ENCODE peak calls at places on chromosomes 6 and 20, in five cellular contexts. L is CD4-positive, alpha-beta memory T cell; C is fibroblast of pulmonary artery; Q is GM23248; X is ovary. P is an unnamed sample.
A peak's percentile ranks its signal among the peaks of the same experiment; 100 is the strongest.

GRCh38 chr20:19735446-19735845 is 22.6 kb upstream of the RIN2 start:
- DNase-seq in L (no peak), C (peak; percentile 92), Q (peak; percentile 97), X (peak; percentile 72), P (no peak)

GRCh38 chr6:153207617-153208016 is 76.5 kb upstream of the RGS17 start:
- DNase-seq in L (no peak), C (no peak), Q (no peak), X (no peak), P (no peak)

GRCh38 chr6:121549741-121550140 is 114.3 kb downstream of the GJA1 start:
- DNase-seq in L (no peak), C (peak; percentile 65), Q (peak; percentile 94), X (no peak), P (no peak)

GRCh38 chr20:63121246-63121645 is 94.7 kb downstream of the YTHDF1 start:
- DNase-seq in L (no peak), C (no peak), Q (no peak), X (no peak), P (no peak)

GRCh38 chr6:107620736-107621135 is 130.8 kb downstream of the SOBP start:
- DNase-seq in L (no peak), C (peak; percentile 28), Q (no peak), X (no peak), P (no peak)

GRCh38 chr6:39865011-39865888 is 69.0 kb downstream of the MOCS1 start:
- DNase-seq in L (peak; percentile 11), C (peak; percentile 75), Q (peak; percentile 68), X (peak; percentile 81), P (peak; percentile 63)

GRCh38 chr6:164478426-164478825 is 831.0 kb downstream of the C6orf118 start:
- DNase-seq in L (no peak), C (no peak), Q (no peak), X (no peak), P (no peak)

GRCh38 chr6:26048590-26048989 is 38.6 kb upstream of the HFE start:
- DNase-seq in L (no peak), C (no peak), Q (no peak), X (no peak), P (no peak)

GRCh38 chr6:27303613-27304272 is 8.3 kb downstream of the POM121L2 start:
- DNase-seq in L (no peak), C (no peak), Q (no peak), X (no peak), P (no peak)

GRCh38 chr20:53844259-53844658 is 226.1 kb downstream of the BCAS1 start:
- DNase-seq in L (no peak), C (no peak), Q (no peak), X (no peak), P (no peak)

GRCh38 chr6:111276736-111277135 is 189.4 kb downstream of the SLC16A10 start:
- DNase-seq in L (no peak), C (no peak), Q (no peak), X (no peak), P (no peak)

GRCh38 chr6:68701159-68701558 is 66.1 kb downstream of the ADGRB3 start:
- DNase-seq in L (no peak), C (no peak), Q (no peak), X (no peak), P (no peak)

GRCh38 chr20:5608104-5608447 is 142.1 kb upstream of the SHLD1 start:
- DNase-seq in L (no peak), C (no peak), Q (no peak), X (no peak), P (no peak)

GRCh38 chr6:25506020-25506419 is 146.0 kb upstream of the SCGN start:
- DNase-seq in L (no peak), C (no peak), Q (no peak), X (no peak), P (no peak)

DNA sequence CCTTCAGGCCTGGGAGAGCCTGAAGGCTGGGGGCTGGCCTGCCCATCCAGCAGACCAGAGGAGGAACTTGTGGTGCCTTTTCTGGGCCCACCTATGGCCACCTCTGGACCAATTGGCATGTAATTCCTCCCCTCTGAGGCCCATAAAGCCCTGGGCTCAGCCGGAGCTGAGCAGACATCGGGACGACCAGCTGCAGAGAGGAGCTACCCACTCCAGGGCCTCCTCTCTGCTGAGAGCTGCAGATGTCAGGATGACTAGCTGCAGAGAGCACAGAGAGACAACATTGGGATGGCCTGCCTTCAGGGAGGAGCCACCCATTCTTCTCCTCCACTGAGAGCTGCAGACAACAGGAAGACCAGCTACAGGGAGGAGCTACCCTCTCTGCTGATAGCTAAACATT is 370.1 kb downstream of the CD83 start:
- DNase-seq in L (no peak), C (no peak), Q (no peak), X (no peak), P (no peak)
- H3K4me3 ChIP-seq in L (no peak overlapping the region), C (no peak overlapping the region), Q (no peak overlapping the region), X (no peak overlapping the region), P (no peak overlapping the region)

GRCh38 chr6:85126448-85127178 is 323.3 kb upstream of the NT5E start:
- DNase-seq in L (no peak), C (peak; percentile 78), Q (peak; percentile 80), X (no peak), P (peak; percentile 26)
- H3K4me3 ChIP-seq in L (no peak overlapping the region), C (no peak overlapping the region), Q (peak overlapping the region; percentile 20), X (no peak overlapping the region), P (no peak overlapping the region)

DNA sequence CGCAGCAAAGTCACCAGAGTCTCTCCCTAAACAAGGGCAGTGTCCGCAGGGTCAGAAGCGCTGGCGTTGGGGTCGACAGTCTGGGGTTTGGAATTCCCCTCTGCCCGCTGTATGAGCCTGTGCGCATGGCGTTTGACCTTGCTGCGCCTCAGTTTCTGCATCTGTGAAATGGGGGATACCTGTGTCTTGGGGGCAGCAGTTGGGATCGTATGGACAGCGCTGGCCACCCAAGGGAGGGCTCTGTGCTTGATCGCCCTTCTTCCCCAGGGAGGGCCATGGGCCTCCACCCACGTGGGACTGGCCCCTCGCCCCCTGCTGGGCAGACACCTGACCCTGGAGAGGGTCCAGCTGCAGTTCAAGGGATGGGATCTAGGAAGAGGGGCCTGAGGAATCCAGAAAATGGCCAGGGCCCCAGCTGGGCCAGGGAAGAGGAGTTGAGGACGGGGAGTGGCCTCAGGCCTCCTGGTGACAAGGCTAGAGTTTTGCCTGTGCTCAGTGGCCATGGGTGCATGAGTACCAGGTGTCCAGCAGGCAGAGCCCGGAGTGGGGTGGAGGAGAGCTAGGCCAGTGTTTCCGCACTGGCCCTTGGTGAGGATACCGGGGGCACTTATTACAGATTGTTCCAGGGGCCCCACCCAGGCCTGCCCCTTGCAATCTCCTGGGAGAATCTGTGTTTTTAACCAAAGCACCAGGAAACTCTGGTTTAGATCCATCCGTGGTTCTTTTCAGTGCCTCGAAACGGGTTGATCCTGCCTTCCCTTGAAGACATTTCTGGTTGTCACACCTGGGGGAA is 26.3 kb upstream of the PHACTR3 start:
- DNase-seq in L (no peak), C (no peak), Q (no peak), X (no peak), P (no peak)
- H3K4me3 ChIP-seq in L (no peak overlapping the region), C (no peak overlapping the region), Q (no peak overlapping the region), X (peak overlapping the region; percentile 11), P (no peak overlapping the region)

GRCh38 chr6:17280552-17281090 is 540 bp upstream of the RBM24 start:
- DNase-seq in L (no peak), C (peak; percentile 11), Q (peak; percentile 61), X (peak; percentile 44), P (no peak)
- H3K4me3 ChIP-seq in L (no peak overlapping the region), C (peak overlapping the region; percentile 77), Q (peak overlapping the region; percentile 95), X (peak overlapping the region; percentile 53), P (no peak overlapping the region)

GRCh38 chr6:6246539-6246938 is 73.9 kb downstream of the F13A1 start:
- DNase-seq in L (no peak), C (no peak), Q (no peak), X (no peak), P (peak; percentile 84)
- H3K4me3 ChIP-seq in L (no peak overlapping the region), C (no peak overlapping the region), Q (no peak overlapping the region), X (no peak overlapping the region), P (no peak overlapping the region)

P was measured in Jurkat, Clone E6-1.